ENCODE peak calls at places on chromosomes 5 and 9, in seven cellular contexts. A, F, Z, H, E, N and O are unnamed samples.

GRCh38 chr9:75996726-75997125 is 106.3 kb downstream of the PCSK5 start:
- DNase-seq in A (no peak), F (no peak), Z (peak), H (no peak), E (no peak), N (no peak), O (no peak)

GRCh38 chr5:33968133-33969005 is 16.1 kb downstream of the SLC45A2 start:
- DNase-seq in A (no peak), F (no peak), Z (no peak), H (peak), E (no peak), N (no peak), O (no peak)

GRCh38 chr9:136901516-136902258 is 15.4 kb downstream of the TRAF2 start:
- DNase-seq in A (peak), F (no peak), Z (peak), H (peak), E (peak), N (peak), O (no peak)

GRCh38 chr9:96027271-96028131 is 152.0 kb downstream of the ERCC6L2 start:
- DNase-seq in A (no peak), F (peak), Z (no peak), H (no peak), E (no peak), N (no peak), O (no peak)

GRCh38 chr9:71729816-71730526 is 38.3 kb downstream of the CEMIP2 start:
- DNase-seq in A (no peak), F (no peak), Z (peak), H (no peak), E (no peak), N (no peak), O (no peak)

GRCh38 chr5:110218994-110219393 is 507.5 kb downstream of the TMEM232 start:
- DNase-seq in A (no peak), F (no peak), Z (no peak), H (no peak), E (no peak), N (no peak), O (no peak)

GRCh38 chr9:137054932-137055384 is 1.1 kb upstream of the ENTPD2 start:
- DNase-seq in A (no peak), F (no peak), Z (no peak), H (no peak), E (no peak), N (no peak), O (no peak)

GRCh38 chr5:174693697-174694400 is 30.5 kb upstream of the MSX2 start:
- DNase-seq in A (no peak), F (no peak), Z (no peak), H (no peak), E (no peak), N (no peak), O (no peak)

GRCh38 chr5:148401604-148402003 is 17.8 kb downstream of the FBXO38 start:
- DNase-seq in A (no peak), F (no peak), Z (peak), H (no peak), E (no peak), N (no peak), O (no peak)

GRCh38 chr9:31542384-31543055 is 841.9 kb upstream of the ACO1 start:
- DNase-seq in A (no peak), F (peak), Z (peak), H (peak), E (peak), N (peak), O (no peak)

GRCh38 chr5:178895615-178896571 is at the start of gene ZFP2:
- DNase-seq in A (peak), F (peak), Z (peak), H (peak), E (no peak), N (peak), O (peak)

GRCh38 chr9:4489919-4490704 is at the start of gene SLC1A1:
- DNase-seq in A (no peak), F (peak), Z (peak), H (peak), E (no peak), N (peak), O (no peak)

GRCh38 chr5:14097998-14098471 is 45.1 kb upstream of the TRIO start:
- DNase-seq in A (no peak), F (no peak), Z (peak), H (peak), E (peak), N (no peak), O (no peak)

GRCh38 chr9:117412006-117412715 is 2.7 kb downstream of the ASTN2 start:
- DNase-seq in A (no peak), F (no peak), Z (no peak), H (no peak), E (no peak), N (no peak), O (no peak)

GRCh38 chr5:180161420-180162303 is 47.3 kb downstream of the RASGEF1C start:
- DNase-seq in A (no peak), F (no peak), Z (no peak), H (no peak), E (no peak), N (no peak), O (peak)

GRCh38 chr5:106312360-106312759 is 1358.4 kb downstream of the EFNA5 start:
- DNase-seq in A (no peak), F (no peak), Z (peak), H (peak), E (no peak), N (peak), O (no peak)

GRCh38 chr9:37938121-37938906 is 34.4 kb upstream of the SLC25A51 start:
- DNase-seq in A (no peak), F (peak), Z (peak), H (peak), E (peak), N (peak), O (no peak)

GRCh38 chr5:82168294-82168693 is 109.9 kb downstream of the RPS23 start:
- DNase-seq in A (no peak), F (no peak), Z (peak), H (no peak), E (no peak), N (no peak), O (no peak)

GRCh38 chr5:164341056-164341619 is 835.7 kb downstream of the MAT2B start:
- DNase-seq in A (no peak), F (no peak), Z (peak), H (no peak), E (no peak), N (no peak), O (no peak)
- TF ChIP-seq CTCF in A (no peak), F (no peak), Z (no peak), H (peak), E (no peak), N (no peak), O (peak)

GRCh38 chr9:83491413-83491812 is 46.8 kb downstream of the FRMD3 start:
- DNase-seq in A (no peak), F (no peak), Z (no peak), H (no peak), E (no peak), N (no peak), O (no peak)
- TF ChIP-seq CTCF in A (no peak), F (no peak), Z (no peak), H (no peak), E (no peak), N (no peak), O (no peak)

DNA sequence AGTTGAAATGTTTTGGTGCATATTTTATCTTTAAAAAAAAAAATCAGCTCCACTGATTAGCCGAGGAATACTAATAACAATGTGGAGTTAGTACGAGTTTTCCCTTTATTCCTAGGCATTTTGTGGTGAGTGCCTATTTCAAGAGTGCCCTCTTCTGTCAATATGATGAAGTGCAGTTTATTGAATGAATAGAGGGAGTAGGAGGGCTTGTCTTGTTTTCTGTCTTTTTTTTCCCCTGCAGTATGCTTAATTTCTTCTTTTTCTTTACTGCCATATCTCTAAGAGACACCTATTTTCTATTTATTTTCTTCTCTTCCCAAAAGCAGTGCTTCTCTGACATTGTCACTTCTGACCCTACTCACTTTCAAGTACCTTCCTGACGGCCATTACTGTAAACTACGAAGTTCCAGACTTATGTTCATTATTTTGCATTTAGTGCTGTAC is 169.6 kb upstream of the PITX1 start:
- DNase-seq in A (no peak), F (no peak), Z (no peak), H (no peak), E (no peak), N (no peak), O (no peak)
- TF ChIP-seq CTCF in A (no peak), F (peak), Z (peak), H (peak), E (peak), N (peak), O (peak)

GRCh38 chr5:125412561-125413535 is 666.4 kb upstream of the ZNF608 start:
- DNase-seq in A (no peak), F (peak), Z (peak), H (peak), E (peak), N (no peak), O (peak)
- TF ChIP-seq CTCF in A (no peak), F (no peak), Z (peak), H (peak), E (peak), N (no peak), O (peak)

DNA sequence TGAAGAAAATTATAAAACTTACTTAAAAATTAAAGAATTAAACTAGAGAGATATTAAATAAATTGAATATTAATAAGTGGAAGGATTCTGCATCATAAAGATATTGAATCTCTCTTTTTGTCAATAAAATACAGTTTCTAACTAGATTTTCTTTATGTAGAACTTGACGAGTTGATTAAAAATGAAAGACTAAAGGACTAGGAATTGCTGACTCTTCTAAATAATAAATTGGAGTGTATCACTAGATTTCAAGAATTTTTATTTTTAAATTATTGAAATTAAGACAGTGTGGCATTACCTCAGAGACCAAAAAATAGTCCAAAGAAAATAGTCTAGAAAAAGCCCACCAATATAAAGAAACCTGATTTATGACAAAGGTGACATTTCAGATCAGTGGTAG is 492.4 kb downstream of the CETN3 start:
- DNase-seq in A (no peak), F (no peak), Z (no peak), H (no peak), E (no peak), N (no peak), O (no peak)
- TF ChIP-seq CTCF in A (no peak), F (no peak), Z (no peak), H (no peak), E (no peak), N (no peak), O (no peak)

GRCh38 chr5:149441194-149441753 is 62.2 kb upstream of the IL17B start:
- DNase-seq in A (no peak), F (no peak), Z (no peak), H (no peak), E (no peak), N (no peak), O (no peak)

GRCh38 chr5:149441986-149442385 is 62.9 kb upstream of the IL17B start:
- DNase-seq in A (no peak), F (no peak), Z (no peak), H (no peak), E (no peak), N (no peak), O (no peak)

GRCh38 chr5:149438281-149438680 is 59.2 kb upstream of the IL17B start:
- DNase-seq in A (no peak), F (no peak), Z (no peak), H (no peak), E (no peak), N (no peak), O (no peak)

GRCh38 chr5:149438711-149439132 is 59.6 kb upstream of the IL17B start:
- DNase-seq in A (no peak), F (no peak), Z (no peak), H (peak), E (no peak), N (no peak), O (no peak)

DNA sequence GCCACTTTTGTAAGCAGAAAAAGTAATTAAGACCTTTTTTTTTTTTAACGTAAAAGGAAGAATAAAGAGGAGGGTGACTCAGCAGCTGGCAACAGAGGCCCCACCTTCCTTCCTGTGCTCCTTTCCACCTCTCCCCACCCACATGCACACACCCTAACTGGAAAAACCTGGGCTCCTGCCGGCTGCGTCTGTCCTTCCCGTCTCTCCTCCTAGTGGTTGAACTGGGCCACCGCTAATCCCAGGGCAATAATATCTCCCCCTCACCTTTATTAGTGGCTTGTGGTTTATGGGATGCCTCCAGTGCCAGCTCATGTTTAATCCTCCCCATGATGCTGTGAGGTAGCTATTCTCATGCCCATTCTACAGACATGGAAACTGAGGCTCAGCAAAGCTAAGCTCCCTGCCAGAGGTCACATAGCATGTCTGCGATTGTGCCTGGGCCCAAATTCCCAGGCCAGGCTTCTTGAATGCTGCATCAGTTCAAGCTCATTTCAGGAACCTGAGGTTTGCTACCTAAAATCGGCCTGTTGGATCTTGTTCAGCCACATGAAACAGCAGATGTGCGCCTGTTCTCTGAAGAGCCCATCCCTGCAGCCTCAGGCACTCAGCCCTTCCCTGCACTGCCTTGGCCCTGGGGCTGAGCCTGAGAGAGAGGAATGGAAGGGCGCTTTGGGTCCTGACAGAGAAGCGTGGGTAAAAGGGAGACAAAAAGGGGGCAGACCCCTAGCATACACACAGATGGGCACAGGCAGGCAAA is 61.0 kb upstream of the IL17B start:
- DNase-seq in A (no peak), F (no peak), Z (peak), H (peak), E (no peak), N (peak), O (no peak)
- TF ChIP-seq CTCF in A (no peak), F (no peak), Z (no peak), H (peak), E (peak), N (peak), O (peak)

DNA sequence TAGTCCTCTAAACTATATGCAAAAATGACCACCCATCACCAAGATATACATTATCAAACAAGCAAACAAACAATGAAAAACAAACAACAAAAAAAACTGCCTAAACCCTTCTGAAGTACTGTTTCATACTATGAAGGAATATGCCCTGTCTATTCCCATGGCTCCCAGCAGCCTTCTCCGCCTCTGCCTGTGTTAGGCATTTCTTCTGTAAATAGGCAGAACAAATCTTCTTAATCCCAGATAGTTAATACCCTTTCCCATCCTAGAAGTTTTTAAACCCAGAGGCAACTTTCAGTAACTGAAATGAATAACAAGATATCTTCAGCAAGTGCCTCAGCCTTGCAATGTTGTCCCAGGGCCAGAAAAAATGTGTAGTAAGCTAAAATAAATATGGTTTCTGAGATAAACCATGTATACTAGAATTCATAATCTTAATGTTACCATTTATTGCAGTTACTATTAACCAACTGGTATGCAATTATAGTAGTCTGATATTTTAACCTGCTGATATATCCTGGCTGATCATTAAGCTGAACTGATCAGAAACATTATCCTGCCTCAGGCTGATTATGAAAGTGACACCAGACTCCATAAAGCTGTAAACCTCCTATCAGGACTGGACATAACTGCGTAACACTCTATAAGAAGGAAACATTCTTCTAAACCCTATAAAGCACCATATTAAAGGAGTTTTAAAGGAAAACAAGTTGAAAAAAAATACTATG is 68.5 kb downstream of the ANKRD31 start:
- DNase-seq in A (no peak), F (no peak), Z (no peak), H (no peak), E (no peak), N (no peak), O (no peak)
- TF ChIP-seq CTCF in A (no peak), F (no peak), Z (no peak), H (no peak), E (no peak), N (no peak), O (no peak)

GRCh38 chr9:131815971-131816873 is 76.3 kb upstream of the RAPGEF1 start:
- DNase-seq in A (no peak), F (no peak), Z (no peak), H (no peak), E (no peak), N (no peak), O (no peak)
- TF ChIP-seq CTCF in A (no peak), F (no peak), Z (no peak), H (no peak), E (no peak), N (no peak), O (no peak)

GRCh38 chr5:62719061-62719730 is 140.6 kb downstream of the LRRC70 start:
- DNase-seq in A (no peak), F (no peak), Z (no peak), H (no peak), E (no peak), N (no peak), O (no peak)

GRCh38 chr5:62717211-62717927 is 138.8 kb downstream of the LRRC70 start:
- DNase-seq in A (no peak), F (no peak), Z (no peak), H (peak), E (no peak), N (no peak), O (no peak)

GRCh38 chr5:62720036-62720441 is 141.4 kb downstream of the LRRC70 start:
- DNase-seq in A (no peak), F (peak), Z (peak), H (peak), E (no peak), N (peak), O (no peak)

GRCh38 chr5:62722360-62722759 is 143.7 kb downstream of the LRRC70 start:
- DNase-seq in A (no peak), F (no peak), Z (no peak), H (no peak), E (no peak), N (no peak), O (no peak)

GRCh38 chr5:62718368-62718767 is 139.7 kb downstream of the LRRC70 start:
- DNase-seq in A (no peak), F (no peak), Z (no peak), H (peak), E (no peak), N (no peak), O (no peak)
- TF ChIP-seq CTCF in A (no peak), F (no peak), Z (no peak), H (peak), E (no peak), N (no peak), O (no peak)

GRCh38 chr9:101795147-101795546 is 56.7 kb upstream of the GRIN3A start:
- DNase-seq in A (no peak), F (no peak), Z (no peak), H (no peak), E (no peak), N (no peak), O (no peak)

GRCh38 chr9:101791533-101791932 is 53.1 kb upstream of the GRIN3A start:
- DNase-seq in A (no peak), F (no peak), Z (no peak), H (no peak), E (no peak), N (no peak), O (no peak)

GRCh38 chr9:101796044-101796443 is 57.6 kb upstream of the GRIN3A start:
- DNase-seq in A (no peak), F (no peak), Z (no peak), H (no peak), E (no peak), N (no peak), O (no peak)

GRCh38 chr9:101792475-101792874 is 54.0 kb upstream of the GRIN3A start:
- DNase-seq in A (no peak), F (no peak), Z (no peak), H (no peak), E (no peak), N (no peak), O (no peak)

GRCh38 chr9:101791938-101792337 is 53.5 kb upstream of the GRIN3A start:
- DNase-seq in A (no peak), F (peak), Z (peak), H (peak), E (no peak), N (peak), O (no peak)
- TF ChIP-seq CTCF in A (no peak), F (peak), Z (no peak), H (peak), E (peak), N (peak), O (peak)